ENCODE peak calls at places on chromosome 13, in seven cellular contexts. E, J, U, K, R, G and Z are unnamed samples.

GRCh38 chr13:97205971-97206370 is 16.2 kb upstream of the MBNL2 start:
- DNase-seq in E (no peak), J (no peak), U (no peak), K (peak), R (no peak), G (peak), Z (no peak)

GRCh38 chr13:24452044-24452443 is 60.5 kb downstream of the PARP4 start:
- DNase-seq in E (no peak), J (no peak), U (no peak), K (no peak), R (no peak), G (no peak), Z (no peak)

GRCh38 chr13:112554214-112554850 is 33.6 kb downstream of the TUBGCP3 start:
- DNase-seq in E (no peak), J (no peak), U (no peak), K (no peak), R (no peak), G (no peak), Z (no peak)

GRCh38 chr13:24648983-24649684 is 31.1 kb upstream of the ATP12A start:
- DNase-seq in E (no peak), J (no peak), U (no peak), K (no peak), R (no peak), G (no peak), Z (no peak)

GRCh38 chr13:51397262-51397933 is 55.4 kb downstream of the INTS6 start:
- DNase-seq in E (no peak), J (peak), U (peak), K (no peak), R (no peak), G (peak), Z (no peak)

GRCh38 chr13:74329978-74330377 is 195.8 kb upstream of the KLF12 start:
- DNase-seq in E (no peak), J (no peak), U (no peak), K (no peak), R (no peak), G (no peak), Z (no peak)

GRCh38 chr13:110815471-110816204 is 99.2 kb downstream of the ANKRD10 start:
- DNase-seq in E (peak), J (no peak), U (peak), K (no peak), R (no peak), G (no peak), Z (no peak)

GRCh38 chr13:43365042-43365344 is 341.6 kb downstream of the DNAJC15 start:
- DNase-seq in E (no peak), J (no peak), U (no peak), K (no peak), R (no peak), G (no peak), Z (no peak)

GRCh38 chr13:112435973-112436372 is 59.8 kb downstream of the SPACA7 start:
- DNase-seq in E (no peak), J (no peak), U (no peak), K (no peak), R (no peak), G (no peak), Z (no peak)

GRCh38 chr13:96898855-96899254 is 95.4 kb downstream of the OXGR1 start:
- DNase-seq in E (no peak), J (no peak), U (no peak), K (no peak), R (no peak), G (no peak), Z (no peak)

GRCh38 chr13:39612023-39612637 is 9.1 kb upstream of the LHFPL6 start:
- DNase-seq in E (no peak), J (peak), U (no peak), K (peak), R (peak), G (peak), Z (peak)

GRCh38 chr13:34911159-34911558 is 30.9 kb upstream of the NBEA start:
- DNase-seq in E (no peak), J (no peak), U (no peak), K (no peak), R (no peak), G (no peak), Z (no peak)

GRCh38 chr13:98370806-98371553 is 193.9 kb upstream of the RNF113B start:
- DNase-seq in E (no peak), J (no peak), U (no peak), K (no peak), R (no peak), G (peak), Z (no peak)

GRCh38 chr13:101415358-101416174 is 742 bp downstream of the NALCN start:
- DNase-seq in E (no peak), J (no peak), U (no peak), K (no peak), R (peak), G (no peak), Z (no peak)

GRCh38 chr13:24269803-24270202 is 39.6 kb upstream of the C1QTNF9 start:
- DNase-seq in E (no peak), J (no peak), U (no peak), K (no peak), R (no peak), G (no peak), Z (no peak)

GRCh38 chr13:57632276-57633140 is 964 bp downstream of the PCDH17 start:
- DNase-seq in E (peak), J (no peak), U (peak), K (no peak), R (no peak), G (no peak), Z (no peak)

GRCh38 chr13:67518785-67519184 is 288.6 kb upstream of the PCDH9 start:
- DNase-seq in E (no peak), J (no peak), U (no peak), K (no peak), R (no peak), G (no peak), Z (no peak)

GRCh38 chr13:71935166-71935840 is 68.3 kb upstream of the DACH1 start:
- DNase-seq in E (no peak), J (no peak), U (no peak), K (no peak), R (no peak), G (peak), Z (no peak)

GRCh38 chr13:70950664-70951063 is 842.4 kb upstream of the KLHL1 start:
- DNase-seq in E (no peak), J (no peak), U (no peak), K (no peak), R (no peak), G (no peak), Z (no peak)

GRCh38 chr13:99689955-99690354 is 188.7 kb downstream of the TM9SF2 start:
- DNase-seq in E (no peak), J (no peak), U (no peak), K (no peak), R (no peak), G (no peak), Z (no peak)

GRCh38 chr13:50713849-50714248 is 129.6 kb downstream of the DLEU7 start:
- DNase-seq in E (no peak), J (no peak), U (no peak), K (no peak), R (no peak), G (peak), Z (no peak)

GRCh38 chr13:104816716-104817115 is 1718.7 kb downstream of the EFNB2 start:
- DNase-seq in E (no peak), J (no peak), U (no peak), K (no peak), R (no peak), G (no peak), Z (no peak)

GRCh38 chr13:21124853-21125252 is 51.5 kb downstream of the SKA3 start:
- DNase-seq in E (no peak), J (no peak), U (no peak), K (no peak), R (peak), G (peak), Z (no peak)

GRCh38 chr13:95180513-95181245 is 120.6 kb downstream of the ABCC4 start:
- DNase-seq in E (no peak), J (no peak), U (no peak), K (no peak), R (no peak), G (no peak), Z (no peak)

GRCh38 chr13:103973740-103974139 is 907.5 kb upstream of the SLC10A2 start:
- DNase-seq in E (no peak), J (no peak), U (no peak), K (no peak), R (no peak), G (no peak), Z (no peak)

GRCh38 chr13:20776751-20777150 is 3.0 kb upstream of the EEF1AKMT1 start:
- DNase-seq in E (no peak), J (no peak), U (no peak), K (no peak), R (no peak), G (no peak), Z (no peak)

GRCh38 chr13:89027694-89028306 is 1356.6 kb downstream of the SLITRK5 start:
- DNase-seq in E (no peak), J (no peak), U (no peak), K (no peak), R (no peak), G (no peak), Z (no peak)

GRCh38 chr13:32443111-32443510 is 15.2 kb upstream of the N4BP2L1 start:
- DNase-seq in E (no peak), J (no peak), U (no peak), K (no peak), R (no peak), G (no peak), Z (peak)

GRCh38 chr13:49693191-49693733 is 2.0 kb upstream of the EBPL start:
- DNase-seq in E (no peak), J (no peak), U (no peak), K (no peak), R (no peak), G (no peak), Z (no peak)

GRCh38 chr13:97431365-97431764 is 2.6 kb upstream of the RAP2A start:
- DNase-seq in E (no peak), J (no peak), U (no peak), K (no peak), R (no peak), G (no peak), Z (no peak)

DNA sequence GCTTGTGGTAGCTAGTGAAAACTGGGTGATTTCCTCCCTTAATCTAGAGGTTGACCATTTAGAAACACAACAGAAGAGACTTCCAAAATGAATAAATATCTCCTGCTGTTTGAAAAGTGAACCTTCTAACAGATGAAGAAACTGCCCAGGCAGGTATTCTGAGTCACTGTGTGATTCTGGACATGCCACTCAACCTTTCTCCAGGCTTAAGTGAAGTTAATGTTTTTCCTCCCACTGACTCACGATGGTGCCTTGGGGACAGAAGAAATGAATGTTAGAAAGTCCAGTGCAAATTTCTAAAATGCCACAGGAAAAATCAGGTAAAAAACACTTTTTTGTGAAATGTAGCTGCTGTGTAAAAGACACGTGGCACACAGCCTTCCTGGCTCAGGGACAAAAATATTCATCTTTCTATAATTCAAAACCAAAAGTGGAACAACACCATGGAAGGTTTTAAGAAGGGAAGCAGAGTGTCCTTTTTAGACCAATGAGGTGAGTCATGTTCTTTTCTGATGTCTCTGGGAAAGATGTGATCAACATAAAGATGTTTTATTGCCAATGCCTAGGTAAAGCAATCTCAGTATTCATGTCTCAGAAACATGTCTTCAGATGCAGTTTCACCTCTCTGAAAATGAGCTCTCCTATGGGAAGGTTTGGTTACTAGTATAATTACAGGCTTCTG is 9.1 kb downstream of the UBE2L5 start:
- DNase-seq in E (no peak), J (no peak), U (no peak), K (peak), R (no peak), G (no peak), Z (no peak)
- H3K27ac ChIP-seq in E (no peak), J (no peak), U (no peak), K (no peak), R (no peak), G (no peak), Z (no peak)

GRCh38 chr13:81639984-81640582 is 1299.2 kb upstream of the SPRY2 start:
- DNase-seq in E (no peak), J (no peak), U (no peak), K (no peak), R (no peak), G (no peak), Z (no peak)
- TF ChIP-seq CTCF in E (peak), J (peak), U (no peak), K (no peak), R (no peak), G (peak), Z (no peak)

GRCh38 chr13:28849441-28849840 is 29.3 kb downstream of the MTUS2 start:
- DNase-seq in E (no peak), J (no peak), U (no peak), K (no peak), R (peak), G (no peak), Z (no peak)
- H3K27ac ChIP-seq in E (no peak), J (no peak), U (no peak), K (no peak), R (no peak), G (no peak), Z (no peak)

GRCh38 chr13:29702912-29703351 is 107.4 kb upstream of the SLC7A1 start:
- DNase-seq in E (no peak), J (no peak), U (peak), K (peak), R (no peak), G (peak), Z (no peak)
- TF ChIP-seq CTCF in E (no peak), J (no peak), U (no peak), K (no peak), R (no peak), G (no peak), Z (no peak)

DNA sequence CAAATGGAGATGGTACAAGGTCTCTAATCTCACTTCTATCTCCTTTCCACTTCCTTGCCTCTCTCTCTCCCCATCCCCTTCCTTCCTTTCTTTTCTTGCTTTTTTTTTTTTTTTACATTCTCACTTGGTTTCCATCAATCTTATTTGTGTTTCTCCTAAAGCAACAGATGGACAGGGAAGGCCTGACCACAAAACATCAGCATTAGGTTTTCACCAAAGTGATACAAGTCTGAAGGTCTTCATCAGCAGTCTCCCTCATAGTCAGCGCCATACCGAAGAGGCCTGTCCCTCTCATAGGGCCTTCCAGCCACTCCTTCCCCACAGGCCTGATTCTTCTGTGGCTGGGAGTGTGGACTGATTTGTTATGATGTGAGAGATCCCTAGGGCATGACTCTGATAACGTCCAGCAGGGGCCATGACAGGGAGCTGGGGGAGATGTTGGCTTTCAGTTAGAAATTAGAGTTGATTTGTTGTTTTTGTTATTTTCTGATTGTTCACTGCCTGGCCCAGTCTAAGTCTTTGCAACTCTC is 158.7 kb downstream of the SLC7A1 start:
- DNase-seq in E (no peak), J (no peak), U (no peak), K (no peak), R (no peak), G (no peak), Z (no peak)
- H3K27ac ChIP-seq in E (no peak), J (no peak), U (peak), K (peak), R (no peak), G (no peak), Z (no peak)

GRCh38 chr13:27712421-27712820 is 79.9 kb upstream of the GSX1 start:
- DNase-seq in E (no peak), J (no peak), U (no peak), K (peak), R (no peak), G (peak), Z (peak)
- TF ChIP-seq CTCF in E (peak), J (no peak), U (peak), K (no peak), R (peak), G (peak), Z (peak)

GRCh38 chr13:109720758-109721184 is 65.6 kb downstream of the IRS2 start:
- DNase-seq in E (no peak), J (no peak), U (no peak), K (no peak), R (no peak), G (no peak), Z (no peak)
- H3K27ac ChIP-seq in E (no peak), J (no peak), U (no peak), K (no peak), R (no peak), G (no peak), Z (no peak)

GRCh38 chr13:48400820-48401219 is 12.1 kb downstream of the LPAR6 start:
- DNase-seq in E (no peak), J (no peak), U (no peak), K (peak), R (no peak), G (peak), Z (no peak)
- TF ChIP-seq CTCF in E (no peak), J (no peak), U (no peak), K (peak), R (no peak), G (no peak), Z (no peak)

GRCh38 chr13:27917121-27917947 is 2.5 kb upstream of the PDX1 start:
- DNase-seq in E (no peak), J (no peak), U (no peak), K (no peak), R (no peak), G (no peak), Z (no peak)

GRCh38 chr13:27918918-27919255 is 913 bp upstream of the PDX1 start:
- DNase-seq in E (no peak), J (no peak), U (no peak), K (no peak), R (no peak), G (no peak), Z (no peak)

GRCh38 chr13:27913116-27913515 is 6.7 kb upstream of the PDX1 start:
- DNase-seq in E (no peak), J (no peak), U (no peak), K (peak), R (no peak), G (no peak), Z (no peak)

GRCh38 chr13:27918041-27918917 is 1.5 kb upstream of the PDX1 start:
- DNase-seq in E (no peak), J (no peak), U (no peak), K (no peak), R (no peak), G (no peak), Z (no peak)

GRCh38 chr13:27915301-27916207 is 4.2 kb upstream of the PDX1 start:
- DNase-seq in E (no peak), J (no peak), U (no peak), K (no peak), R (no peak), G (no peak), Z (no peak)
- H3K27ac ChIP-seq in E (no peak), J (no peak), U (no peak), K (no peak), R (no peak), G (no peak), Z (no peak)